ENCODE peak calls at places on chromosomes 1 and 21, in nine cellular contexts. J is kidney tubule cell, Q is lower lobe of right lung, F is heart right ventricle, X is hepatocyte, Y is HL-60, C is tibial nerve, B is cardiac fibroblast, E is MG63. W is an unnamed sample.

GRCh38 chr1:182391362-182392044 is at the start of gene GLUL:
- DNase-seq in J (peak), Q (peak), F (peak), X (peak), Y (peak), C (peak), B (peak), E (peak), W (peak)

GRCh38 chr1:41272601-41273000 is 30.5 kb upstream of the SCMH1 start:
- DNase-seq in J (no peak), Q (no peak), F (no peak), X (no peak), Y (no peak), C (no peak), B (no peak), E (no peak), W (no peak)

GRCh38 chr1:6000444-6001288 is 8.4 kb upstream of the NPHP4 start:
- DNase-seq in J (no peak), Q (peak), F (no peak), X (no peak), Y (no peak), C (no peak), B (no peak), E (no peak), W (no peak)

GRCh38 chr1:167629681-167630567 is at the start of gene RCSD1:
- DNase-seq in J (no peak), Q (peak), F (peak), X (no peak), Y (peak), C (no peak), B (peak), E (peak), W (no peak)

GRCh38 chr21:27570306-27570868 is 603.5 kb upstream of the ADAMTS5 start:
- DNase-seq in J (peak), Q (peak), F (peak), X (peak), Y (no peak), C (peak), B (peak), E (peak), W (no peak)

GRCh38 chr1:64861611-64862010 is 104.7 kb downstream of the JAK1 start:
- DNase-seq in J (peak), Q (no peak), F (no peak), X (peak), Y (no peak), C (no peak), B (peak), E (no peak), W (no peak)

GRCh38 chr21:31182231-31183129 is 144.2 kb upstream of the KRTAP19-8 start:
- DNase-seq in J (no peak), Q (no peak), F (no peak), X (no peak), Y (no peak), C (no peak), B (no peak), E (no peak), W (no peak)

GRCh38 chr1:31007462-31007991 is 58.0 kb downstream of the PUM1 start:
- DNase-seq in J (peak), Q (no peak), F (no peak), X (peak), Y (no peak), C (no peak), B (peak), E (peak), W (no peak)